ENCODE peak calls at places on chromosomes 2 and 18, in nine cellular contexts. R is stimulated activated CD4-positive, alpha-beta T cell treated with anti-CD3 and anti-CD28 coated beads, Interleukin-15, amount 100 ng/mL, for 24 hours; P is HuH-7; Z is Daoy; A is stimulated activated naive CD8-positive, alpha-beta T cell treated with anti-CD3 and anti-CD28 coated beads, Interleukin-15, amount 100 ng/mL, for 72 hours; N is NCI-H1105 treated with DMSO at 0.1 percent for 48 hours; G is coronary artery; D is GM04503; S is progenitor cell of endocrine pancreas. F is an unnamed sample.

GRCh38 chr2:49240608-49241007 is 86.3 kb upstream of the FSHR start:
- DNase-seq in R (no peak), P (no peak), Z (no peak), A (no peak), N (no peak), G (no peak), D (no peak), S (no peak), F (no peak)

GRCh38 chr2:229416116-229416694 is 145.1 kb upstream of the PID1 start:
- DNase-seq in R (no peak), P (no peak), Z (peak), A (no peak), N (no peak), G (peak), D (no peak), S (no peak), F (peak)

GRCh38 chr18:46250812-46251173 is 146.6 kb downstream of the HAUS1 start:
- DNase-seq in R (no peak), P (no peak), Z (no peak), A (no peak), N (no peak), G (no peak), D (no peak), S (no peak), F (no peak)

GRCh38 chr2:10286216-10287037 is 16.3 kb upstream of the HPCAL1 start:
- DNase-seq in R (no peak), P (no peak), Z (no peak), A (no peak), N (peak), G (no peak), D (no peak), S (no peak), F (no peak)

GRCh38 chr2:30208453-30208852 is 22.9 kb upstream of the LBH start:
- DNase-seq in R (peak), P (peak), Z (peak), A (no peak), N (peak), G (no peak), D (no peak), S (peak), F (no peak)

GRCh38 chr2:73243884-73244570 is 9.9 kb downstream of the CCT7 start:
- DNase-seq in R (no peak), P (no peak), Z (peak), A (no peak), N (peak), G (no peak), D (peak), S (no peak), F (no peak)

GRCh38 chr2:181998045-181998444 is 12.4 kb downstream of the PPP1R1C start:
- DNase-seq in R (no peak), P (no peak), Z (no peak), A (no peak), N (peak), G (no peak), D (no peak), S (no peak), F (no peak)

GRCh38 chr2:6986251-6986893 is 69.2 kb downstream of the RNF144A start:
- DNase-seq in R (no peak), P (peak), Z (no peak), A (no peak), N (no peak), G (no peak), D (no peak), S (peak), F (no peak)

GRCh38 chr2:22037274-22037673 is 913.5 kb downstream of the TDRD15 start:
- DNase-seq in R (no peak), P (no peak), Z (peak), A (no peak), N (no peak), G (no peak), D (no peak), S (no peak), F (no peak)

GRCh38 chr18:54775686-54776085 is 52.6 kb upstream of the RAB27B start:
- DNase-seq in R (no peak), P (no peak), Z (peak), A (no peak), N (no peak), G (no peak), D (no peak), S (no peak), F (no peak)

GRCh38 chr2:102505290-102505689 is 32.3 kb downstream of the SLC9A4 start:
- DNase-seq in R (no peak), P (no peak), Z (no peak), A (no peak), N (no peak), G (no peak), D (no peak), S (no peak), F (no peak)

GRCh38 chr2:96393989-96394761 is 58.6 kb downstream of the NCAPH start:
- DNase-seq in R (no peak), P (no peak), Z (no peak), A (no peak), N (no peak), G (no peak), D (no peak), S (no peak), F (no peak)

GRCh38 chr2:143110759-143111428 is 18.3 kb upstream of the ARHGAP15 start:
- DNase-seq in R (peak), P (peak), Z (peak), A (peak), N (peak), G (no peak), D (peak), S (peak), F (no peak)

GRCh38 chr2:11457935-11458334 is 8.0 kb downstream of the E2F6 start:
- DNase-seq in R (no peak), P (no peak), Z (no peak), A (no peak), N (no peak), G (no peak), D (no peak), S (no peak), F (no peak)

GRCh38 chr2:4445821-4446220 is 742.4 kb downstream of the DCDC2C start:
- DNase-seq in R (no peak), P (no peak), Z (peak), A (no peak), N (no peak), G (no peak), D (no peak), S (no peak), F (no peak)

GRCh38 chr18:72160504-72161445 is 383.4 kb downstream of the CBLN2 start:
- DNase-seq in R (no peak), P (no peak), Z (peak), A (no peak), N (peak), G (no peak), D (no peak), S (no peak), F (no peak)

GRCh38 chr2:127661072-127661618 is 14.2 kb downstream of the LIMS2 start:
- DNase-seq in R (no peak), P (no peak), Z (no peak), A (no peak), N (no peak), G (no peak), D (no peak), S (no peak), F (no peak)

GRCh38 chr18:56709463-56709862 is 58.3 kb downstream of the WDR7 start:
- DNase-seq in R (peak), P (peak), Z (peak), A (peak), N (no peak), G (no peak), D (peak), S (no peak), F (no peak)

GRCh38 chr2:1455466-1455865 is 42.2 kb downstream of the TPO start:
- DNase-seq in R (no peak), P (no peak), Z (peak), A (no peak), N (no peak), G (no peak), D (peak), S (no peak), F (no peak)

GRCh38 chr18:54316071-54316820 is 41.4 kb downstream of the STARD6 start:
- DNase-seq in R (no peak), P (no peak), Z (no peak), A (no peak), N (no peak), G (no peak), D (no peak), S (no peak), F (no peak)

GRCh38 chr2:75068546-75068945 is 110.1 kb downstream of the POLE4 start:
- DNase-seq in R (no peak), P (no peak), Z (no peak), A (no peak), N (no peak), G (no peak), D (no peak), S (no peak), F (no peak)

GRCh38 chr2:189601043-189601442 is 20.5 kb upstream of the SLC40A1 start:
- DNase-seq in R (no peak), P (no peak), Z (peak), A (no peak), N (no peak), G (no peak), D (no peak), S (no peak), F (no peak)

GRCh38 chr2:233689498-233689897 is 3.2 kb upstream of the UGT1A6 start:
- DNase-seq in R (no peak), P (no peak), Z (no peak), A (no peak), N (no peak), G (no peak), D (no peak), S (no peak), F (no peak)

GRCh38 chr18:45722899-45723298 is 1.1 kb upstream of the SLC14A1 start:
- DNase-seq in R (peak), P (peak), Z (peak), A (peak), N (peak), G (no peak), D (no peak), S (peak), F (no peak)

GRCh38 chr2:95313296-95314265 is 16.4 kb downstream of the KCNIP3 start:
- DNase-seq in R (no peak), P (no peak), Z (no peak), A (no peak), N (no peak), G (no peak), D (no peak), S (no peak), F (no peak)

GRCh38 chr2:190947139-190947538 is 66.5 kb downstream of the GLS start:
- DNase-seq in R (no peak), P (no peak), Z (peak), A (no peak), N (peak), G (no peak), D (no peak), S (no peak), F (no peak)

GRCh38 chr2:236856856-236857616 is 228.7 kb upstream of the COPS8 start:
- DNase-seq in R (no peak), P (no peak), Z (no peak), A (no peak), N (no peak), G (peak), D (no peak), S (no peak), F (peak)

GRCh38 chr2:235493402-235493774 is 455 bp upstream of the AGAP1 start:
- DNase-seq in R (no peak), P (peak), Z (no peak), A (no peak), N (no peak), G (peak), D (no peak), S (no peak), F (no peak)

GRCh38 chr2:230783101-230783500 is 70.5 kb downstream of the CAB39 start:
- DNase-seq in R (no peak), P (no peak), Z (no peak), A (no peak), N (no peak), G (no peak), D (peak), S (no peak), F (no peak)

GRCh38 chr18:35728676-35729075 is 147.1 kb downstream of the GALNT1 start:
- DNase-seq in R (no peak), P (no peak), Z (no peak), A (no peak), N (no peak), G (no peak), D (no peak), S (no peak), F (no peak)

GRCh38 chr2:119106301-119106897 is 52.2 kb downstream of the C1QL2 start:
- DNase-seq in R (peak), P (peak), Z (peak), A (peak), N (no peak), G (peak), D (no peak), S (peak), F (peak)

GRCh38 chr2:73952499-73953446 is 26.1 kb downstream of the DGUOK start:
- DNase-seq in R (no peak), P (no peak), Z (peak), A (no peak), N (no peak), G (no peak), D (no peak), S (no peak), F (no peak)

GRCh38 chr2:36692078-36692477 is 4.4 kb upstream of the VIT start:
- DNase-seq in R (no peak), P (no peak), Z (no peak), A (no peak), N (no peak), G (no peak), D (no peak), S (no peak), F (no peak)